ENCODE peak calls at places on chromosomes 16 and 17, in five cellular contexts. One of them, this sample, is unnamed.

GRCh38 chr17:33097411-33097810 is 105.8 kb downstream of the SPACA3 start:
- DNase-seq in stimulated activated CD8-positive, alpha-beta memory T cell treated with anti-CD3 and anti-CD28 coated beads, Interleukin-7, amount 100 ng/mL, for 48 hours: no peak
- DNase-seq in activated naive CD8-positive, alpha-beta T cell treated with anti-CD3 and anti-CD28 coated beads, Interleukin-2, amount 50 U/mL, for 24 hours: no peak
- DNase-seq in skeletal muscle cell: no peak
- DNase-seq in hypothalamus: no peak
- DNase-seq in this sample: no peak

GRCh38 chr17:63445571-63446217 is 412 bp downstream of the CYB561 start:
- DNase-seq in stimulated activated CD8-positive, alpha-beta memory T cell treated with anti-CD3 and anti-CD28 coated beads, Interleukin-7, amount 100 ng/mL, for 48 hours: peak
- DNase-seq in activated naive CD8-positive, alpha-beta T cell treated with anti-CD3 and anti-CD28 coated beads, Interleukin-2, amount 50 U/mL, for 24 hours: peak
- DNase-seq in skeletal muscle cell: no peak
- DNase-seq in hypothalamus: no peak
- DNase-seq in this sample: peak

GRCh38 chr17:78484300-78485159 is 92.7 kb downstream of the DNAH17 start:
- DNase-seq in hypothalamus: peak
- DNase-seq in stimulated activated CD8-positive, alpha-beta memory T cell treated with anti-CD3 and anti-CD28 coated beads, Interleukin-7, amount 100 ng/mL, for 48 hours: peak
- DNase-seq in skeletal muscle cell: no peak
- DNase-seq in activated naive CD8-positive, alpha-beta T cell treated with anti-CD3 and anti-CD28 coated beads, Interleukin-2, amount 50 U/mL, for 24 hours: peak
- DNase-seq in this sample: peak

GRCh38 chr16:50332599-50332998 is 36.2 kb downstream of the BRD7 start:
- DNase-seq in stimulated activated CD8-positive, alpha-beta memory T cell treated with anti-CD3 and anti-CD28 coated beads, Interleukin-7, amount 100 ng/mL, for 48 hours: no peak
- DNase-seq in skeletal muscle cell: no peak
- DNase-seq in hypothalamus: no peak
- DNase-seq in activated naive CD8-positive, alpha-beta T cell treated with anti-CD3 and anti-CD28 coated beads, Interleukin-2, amount 50 U/mL, for 24 hours: no peak
- DNase-seq in this sample: no peak

GRCh38 chr17:76039121-76039520 is 12.0 kb upstream of the EVPL start:
- DNase-seq in hypothalamus: no peak
- DNase-seq in stimulated activated CD8-positive, alpha-beta memory T cell treated with anti-CD3 and anti-CD28 coated beads, Interleukin-7, amount 100 ng/mL, for 48 hours: no peak
- DNase-seq in skeletal muscle cell: no peak
- DNase-seq in activated naive CD8-positive, alpha-beta T cell treated with anti-CD3 and anti-CD28 coated beads, Interleukin-2, amount 50 U/mL, for 24 hours: no peak
- DNase-seq in this sample: no peak

GRCh38 chr16:85750021-85750826 is 672 bp downstream of the C16orf74 start:
- DNase-seq in stimulated activated CD8-positive, alpha-beta memory T cell treated with anti-CD3 and anti-CD28 coated beads, Interleukin-7, amount 100 ng/mL, for 48 hours: no peak
- DNase-seq in skeletal muscle cell: peak
- DNase-seq in hypothalamus: no peak
- DNase-seq in activated naive CD8-positive, alpha-beta T cell treated with anti-CD3 and anti-CD28 coated beads, Interleukin-2, amount 50 U/mL, for 24 hours: peak
- DNase-seq in this sample: no peak

GRCh38 chr17:55433629-55434422 is 12.2 kb upstream of the MMD start:
- DNase-seq in stimulated activated CD8-positive, alpha-beta memory T cell treated with anti-CD3 and anti-CD28 coated beads, Interleukin-7, amount 100 ng/mL, for 48 hours: no peak
- DNase-seq in activated naive CD8-positive, alpha-beta T cell treated with anti-CD3 and anti-CD28 coated beads, Interleukin-2, amount 50 U/mL, for 24 hours: no peak
- DNase-seq in hypothalamus: no peak
- DNase-seq in skeletal muscle cell: peak
- DNase-seq in this sample: no peak

GRCh38 chr16:47058295-47059086 is 85.0 kb upstream of the DNAJA2 start:
- DNase-seq in hypothalamus: no peak
- DNase-seq in stimulated activated CD8-positive, alpha-beta memory T cell treated with anti-CD3 and anti-CD28 coated beads, Interleukin-7, amount 100 ng/mL, for 48 hours: no peak
- DNase-seq in skeletal muscle cell: no peak
- DNase-seq in activated naive CD8-positive, alpha-beta T cell treated with anti-CD3 and anti-CD28 coated beads, Interleukin-2, amount 50 U/mL, for 24 hours: no peak
- DNase-seq in this sample: peak

GRCh38 chr16:4288148-4288921 is 15.5 kb upstream of the TFAP4 start:
- DNase-seq in skeletal muscle cell: no peak
- DNase-seq in hypothalamus: peak
- DNase-seq in stimulated activated CD8-positive, alpha-beta memory T cell treated with anti-CD3 and anti-CD28 coated beads, Interleukin-7, amount 100 ng/mL, for 48 hours: peak
- DNase-seq in activated naive CD8-positive, alpha-beta T cell treated with anti-CD3 and anti-CD28 coated beads, Interleukin-2, amount 50 U/mL, for 24 hours: peak
- DNase-seq in this sample: peak

GRCh38 chr17:79917902-79918484 is 78.8 kb upstream of the CBX4 start:
- DNase-seq in stimulated activated CD8-positive, alpha-beta memory T cell treated with anti-CD3 and anti-CD28 coated beads, Interleukin-7, amount 100 ng/mL, for 48 hours: no peak
- DNase-seq in skeletal muscle cell: no peak
- DNase-seq in activated naive CD8-positive, alpha-beta T cell treated with anti-CD3 and anti-CD28 coated beads, Interleukin-2, amount 50 U/mL, for 24 hours: no peak
- DNase-seq in hypothalamus: no peak
- DNase-seq in this sample: no peak

GRCh38 chr17:67594115-67594878 is 123.4 kb upstream of the NOL11 start:
- DNase-seq in activated naive CD8-positive, alpha-beta T cell treated with anti-CD3 and anti-CD28 coated beads, Interleukin-2, amount 50 U/mL, for 24 hours: no peak
- DNase-seq in skeletal muscle cell: no peak
- DNase-seq in hypothalamus: no peak
- DNase-seq in stimulated activated CD8-positive, alpha-beta memory T cell treated with anti-CD3 and anti-CD28 coated beads, Interleukin-7, amount 100 ng/mL, for 48 hours: no peak
- DNase-seq in this sample: no peak

GRCh38 chr16:82010649-82011048 is 621 bp downstream of the SDR42E1 start:
- DNase-seq in stimulated activated CD8-positive, alpha-beta memory T cell treated with anti-CD3 and anti-CD28 coated beads, Interleukin-7, amount 100 ng/mL, for 48 hours: no peak
- DNase-seq in skeletal muscle cell: no peak
- DNase-seq in hypothalamus: no peak
- DNase-seq in activated naive CD8-positive, alpha-beta T cell treated with anti-CD3 and anti-CD28 coated beads, Interleukin-2, amount 50 U/mL, for 24 hours: no peak
- DNase-seq in this sample: no peak

GRCh38 chr16:64406661-64407267 is 715.1 kb downstream of the CDH11 start:
- DNase-seq in skeletal muscle cell: no peak
- DNase-seq in hypothalamus: no peak
- DNase-seq in stimulated activated CD8-positive, alpha-beta memory T cell treated with anti-CD3 and anti-CD28 coated beads, Interleukin-7, amount 100 ng/mL, for 48 hours: no peak
- DNase-seq in activated naive CD8-positive, alpha-beta T cell treated with anti-CD3 and anti-CD28 coated beads, Interleukin-2, amount 50 U/mL, for 24 hours: no peak
- DNase-seq in this sample: peak

GRCh38 chr17:19546289-19547065 is 12.8 kb downstream of the SLC47A1 start:
- DNase-seq in activated naive CD8-positive, alpha-beta T cell treated with anti-CD3 and anti-CD28 coated beads, Interleukin-2, amount 50 U/mL, for 24 hours: no peak
- DNase-seq in stimulated activated CD8-positive, alpha-beta memory T cell treated with anti-CD3 and anti-CD28 coated beads, Interleukin-7, amount 100 ng/mL, for 48 hours: no peak
- DNase-seq in skeletal muscle cell: no peak
- DNase-seq in hypothalamus: peak
- DNase-seq in this sample: no peak

GRCh38 chr16:75402174-75402820 is 31.0 kb downstream of the CFDP1 start:
- DNase-seq in hypothalamus: no peak
- DNase-seq in activated naive CD8-positive, alpha-beta T cell treated with anti-CD3 and anti-CD28 coated beads, Interleukin-2, amount 50 U/mL, for 24 hours: no peak
- DNase-seq in skeletal muscle cell: peak
- DNase-seq in stimulated activated CD8-positive, alpha-beta memory T cell treated with anti-CD3 and anti-CD28 coated beads, Interleukin-7, amount 100 ng/mL, for 48 hours: no peak
- DNase-seq in this sample: no peak

GRCh38 chr16:86330906-86331305 is 179.4 kb upstream of the FOXF1 start:
- DNase-seq in skeletal muscle cell: no peak
- DNase-seq in activated naive CD8-positive, alpha-beta T cell treated with anti-CD3 and anti-CD28 coated beads, Interleukin-2, amount 50 U/mL, for 24 hours: no peak
- DNase-seq in hypothalamus: no peak
- DNase-seq in stimulated activated CD8-positive, alpha-beta memory T cell treated with anti-CD3 and anti-CD28 coated beads, Interleukin-7, amount 100 ng/mL, for 48 hours: no peak
- DNase-seq in this sample: no peak

GRCh38 chr17:49664706-49665211 is 13.1 kb downstream of the SPOP start:
- DNase-seq in skeletal muscle cell: no peak
- DNase-seq in activated naive CD8-positive, alpha-beta T cell treated with anti-CD3 and anti-CD28 coated beads, Interleukin-2, amount 50 U/mL, for 24 hours: no peak
- DNase-seq in stimulated activated CD8-positive, alpha-beta memory T cell treated with anti-CD3 and anti-CD28 coated beads, Interleukin-7, amount 100 ng/mL, for 48 hours: no peak
- DNase-seq in hypothalamus: no peak
- DNase-seq in this sample: no peak

GRCh38 chr17:74298690-74299617 is 24.9 kb downstream of the DNAI2 start:
- DNase-seq in skeletal muscle cell: no peak
- DNase-seq in activated naive CD8-positive, alpha-beta T cell treated with anti-CD3 and anti-CD28 coated beads, Interleukin-2, amount 50 U/mL, for 24 hours: no peak
- DNase-seq in stimulated activated CD8-positive, alpha-beta memory T cell treated with anti-CD3 and anti-CD28 coated beads, Interleukin-7, amount 100 ng/mL, for 48 hours: no peak
- DNase-seq in hypothalamus: no peak
- DNase-seq in this sample: no peak

GRCh38 chr16:66728117-66728787 is 23.2 kb downstream of the DYNC1LI2 start:
- DNase-seq in activated naive CD8-positive, alpha-beta T cell treated with anti-CD3 and anti-CD28 coated beads, Interleukin-2, amount 50 U/mL, for 24 hours: no peak
- DNase-seq in skeletal muscle cell: no peak
- DNase-seq in hypothalamus: peak
- DNase-seq in stimulated activated CD8-positive, alpha-beta memory T cell treated with anti-CD3 and anti-CD28 coated beads, Interleukin-7, amount 100 ng/mL, for 48 hours: no peak
- DNase-seq in this sample: peak

GRCh38 chr17:78839762-78840529 is 668 bp downstream of the USP36 start:
- DNase-seq in skeletal muscle cell: no peak
- DNase-seq in hypothalamus: no peak
- DNase-seq in stimulated activated CD8-positive, alpha-beta memory T cell treated with anti-CD3 and anti-CD28 coated beads, Interleukin-7, amount 100 ng/mL, for 48 hours: peak
- DNase-seq in activated naive CD8-positive, alpha-beta T cell treated with anti-CD3 and anti-CD28 coated beads, Interleukin-2, amount 50 U/mL, for 24 hours: peak
- DNase-seq in this sample: no peak

This sample was measured in NCI-H345.